ENCODE peak calls at places on chromosomes 11 and 22, in six cellular contexts. R, M, S, J, G and I are unnamed samples.

GRCh38 chr11:45725776-45726606 is 60.6 kb upstream of the CHST1 start:
- DNase-seq in R (no peak), J (no peak), M (no peak), G (no peak), S (no peak), I (no peak)

GRCh38 chr11:40998888-40999287 is 460.6 kb downstream of the LRRC4C start:
- DNase-seq in R (no peak), S (no peak), G (no peak), J (no peak), M (no peak), I (no peak)

GRCh38 chr11:65488273-65489058 is 10.4 kb upstream of the MALAT1 start:
- DNase-seq in G (no peak), J (no peak), R (peak; percentile 58), S (no peak), M (no peak), I (no peak)

GRCh38 chr22:20013382-20013871 is 3.2 kb downstream of the ARVCF start:
- DNase-seq in R (peak; percentile 46), G (no peak), J (peak; percentile 51), S (no peak), M (peak; percentile 97), I (no peak)

GRCh38 chr11:113446112-113446511 is 29.1 kb downstream of the DRD2 start:
- DNase-seq in M (peak; percentile 82), R (no peak), J (no peak), G (no peak), S (no peak), I (peak; percentile 67)

GRCh38 chr11:132475046-132475445 is 1057.3 kb downstream of the OPCML start:
- DNase-seq in J (no peak), S (no peak), R (no peak), M (no peak), G (no peak), I (no peak)

GRCh38 chr11:112776834-112777793 is 184.1 kb upstream of the NCAM1 start:
- DNase-seq in R (no peak), G (no peak), S (no peak), M (no peak), J (no peak), I (no peak)

GRCh38 chr11:106821291-106821690 is 197.0 kb downstream of the GUCY1A2 start:
- DNase-seq in J (no peak), G (no peak), M (no peak), R (no peak), S (no peak), I (no peak)

GRCh38 chr11:67504950-67505561 is at the start of gene PITPNM1:
- DNase-seq in S (peak; percentile 62), G (no peak), J (peak; percentile 79), R (peak; percentile 41), M (peak; percentile 98), I (peak; percentile 58)

GRCh38 chr11:19939415-19939929 is 220.8 kb downstream of the DBX1 start:
- DNase-seq in S (no peak), R (no peak), J (no peak), M (no peak), G (no peak), I (no peak)

GRCh38 chr11:32382339-32383049 is 52.8 kb downstream of the WT1 start:
- DNase-seq in M (no peak), S (no peak), G (no peak), R (no peak), J (no peak), I (no peak)

GRCh38 chr11:104092744-104093143 is 56.3 kb downstream of the DDI1 start:
- DNase-seq in G (no peak), R (no peak), M (no peak), S (no peak), J (no peak), I (no peak)

GRCh38 chr11:88402192-88402715 is 64.7 kb upstream of the CTSC start:
- DNase-seq in S (no peak), G (no peak), M (no peak), R (no peak), J (no peak), I (no peak)

GRCh38 chr22:47535681-47536080 is 773.2 kb downstream of the TBC1D22A start:
- DNase-seq in M (peak; percentile 43), J (no peak), S (no peak), R (no peak), G (no peak), I (no peak)

GRCh38 chr11:72278911-72279310 is 34.9 kb upstream of the PHOX2A start:
- DNase-seq in R (no peak), M (no peak), J (no peak), S (no peak), G (no peak), I (peak; percentile 56)

GRCh38 chr11:72786305-72787261 is 7.3 kb downstream of the STARD10 start:
- DNase-seq in R (no peak), G (no peak), S (no peak), M (peak; percentile 13), J (peak; percentile 89), I (no peak)

GRCh38 chr22:35379146-35379993 is 1.5 kb upstream of the HMOX1 start:
- DNase-seq in S (no peak), J (no peak), G (no peak), R (no peak), M (no peak), I (no peak)

GRCh38 chr22:35375031-35375430 is 5.9 kb upstream of the HMOX1 start:
- DNase-seq in R (no peak), S (no peak), M (peak; percentile 81), G (no peak), J (no peak), I (no peak)

GRCh38 chr22:35377735-35378134 is 3.2 kb upstream of the HMOX1 start:
- DNase-seq in M (no peak), R (no peak), J (no peak), G (no peak), S (no peak), I (no peak)

GRCh38 chr22:35378547-35379078 is 2.3 kb upstream of the HMOX1 start:
- DNase-seq in S (no peak), M (no peak), J (no peak), G (no peak), R (no peak), I (no peak)

GRCh38 chr22:35376728-35377472 is 4.0 kb upstream of the HMOX1 start:
- DNase-seq in M (peak; percentile 98), R (peak; percentile 98), S (no peak), J (peak; percentile 91), G (peak; percentile 92), I (peak; percentile 82)
- H3K4me1 ChIP-seq in M (peaks cover 50% of the 10 kb centered on the region), R (peaks cover 61% of the 10 kb centered on the region), S (peaks cover 14% of the 10 kb centered on the region), J (peaks cover 65% of the 10 kb centered on the region), G (peaks cover 45% of the 10 kb centered on the region), I (peaks cover 6% of the 10 kb centered on the region)

DNA sequence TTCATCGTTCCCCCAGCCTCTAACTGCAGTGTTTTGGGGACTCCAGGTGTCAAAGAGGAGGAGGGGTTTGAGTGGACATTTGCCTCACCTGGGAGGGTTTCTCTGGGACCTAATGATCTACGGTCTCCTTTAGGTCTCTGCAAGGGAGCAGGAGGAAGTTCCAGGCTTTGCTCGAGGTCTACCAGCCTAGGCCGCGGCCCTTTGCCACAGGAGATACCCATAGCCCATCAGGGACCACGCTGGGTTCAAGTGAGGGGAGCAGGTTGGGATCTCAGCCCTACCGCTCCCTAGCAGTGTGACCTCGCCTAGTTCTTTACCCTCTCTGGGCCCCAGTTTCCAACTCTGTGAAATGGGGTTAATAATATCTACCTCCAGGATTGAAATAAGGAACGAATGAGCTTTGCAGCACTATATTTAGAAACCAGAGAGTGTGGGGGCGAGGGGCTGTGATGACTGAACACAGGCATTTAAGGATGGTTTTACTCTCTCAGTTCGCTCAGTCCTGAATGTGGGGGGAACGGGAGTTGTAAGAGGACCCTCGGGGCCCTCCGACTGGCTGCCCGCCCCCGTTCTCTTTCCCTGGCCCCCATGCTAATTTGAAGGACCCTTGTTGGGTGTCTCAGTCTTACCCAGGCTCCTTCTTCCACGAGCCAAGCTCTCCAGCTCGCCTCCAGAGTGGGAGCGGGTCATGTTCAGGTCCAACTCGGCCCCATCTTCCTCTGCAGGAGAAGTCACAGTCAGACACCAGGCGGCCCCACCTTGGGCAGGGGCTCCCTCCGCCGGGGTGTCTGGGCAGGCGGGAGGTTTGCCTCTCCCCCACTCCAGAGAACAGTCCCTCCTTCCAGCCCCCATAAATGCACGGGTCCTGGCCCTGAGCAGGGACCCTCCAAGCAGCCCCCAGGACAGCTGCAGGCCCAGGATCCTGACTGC is 11.7 kb downstream of the PDGFB start:
- DNase-seq in S (no peak), G (no peak), J (no peak), R (no peak), M (peak; percentile 79), I (no peak)
- H3K4me1 ChIP-seq in S (peaks cover 39% of the 10 kb centered on the region), G (peaks cover 29% of the 10 kb centered on the region), J (peaks cover 49% of the 10 kb centered on the region), R (peaks cover 83% of the 10 kb centered on the region), M (peaks cover 6% of the 10 kb centered on the region), I (peaks cover 7% of the 10 kb centered on the region)

GRCh38 chr22:17779286-17780115 is 5.2 kb upstream of the BID start:
- DNase-seq in R (no peak), G (no peak), S (no peak), M (peak; percentile 83), J (no peak), I (no peak)
- H3K4me1 ChIP-seq in R (peaks cover 21% of the 10 kb centered on the region), G (peaks cover 13% of the 10 kb centered on the region), S (peaks cover 72% of the 10 kb centered on the region), M (peaks cover 11% of the 10 kb centered on the region), J (peaks cover 47% of the 10 kb centered on the region), I (peaks cover 9% of the 10 kb centered on the region)

GRCh38 chr22:39475902-39476301 is 19.1 kb downstream of the MGAT3 start:
- DNase-seq in G (no peak), J (no peak), R (no peak), S (no peak), M (peak; percentile 78), I (no peak)

GRCh38 chr22:39475337-39475736 is 18.5 kb downstream of the MGAT3 start:
- DNase-seq in R (no peak), G (no peak), S (no peak), J (no peak), M (no peak), I (no peak)

GRCh38 chr22:39474351-39474991 is 17.7 kb downstream of the MGAT3 start:
- DNase-seq in R (no peak), M (no peak), J (no peak), S (no peak), G (no peak), I (no peak)

GRCh38 chr22:39472570-39473556 is 16.1 kb downstream of the MGAT3 start:
- DNase-seq in S (no peak), G (no peak), R (no peak), J (peak; percentile 72), M (no peak), I (no peak)

DNA sequence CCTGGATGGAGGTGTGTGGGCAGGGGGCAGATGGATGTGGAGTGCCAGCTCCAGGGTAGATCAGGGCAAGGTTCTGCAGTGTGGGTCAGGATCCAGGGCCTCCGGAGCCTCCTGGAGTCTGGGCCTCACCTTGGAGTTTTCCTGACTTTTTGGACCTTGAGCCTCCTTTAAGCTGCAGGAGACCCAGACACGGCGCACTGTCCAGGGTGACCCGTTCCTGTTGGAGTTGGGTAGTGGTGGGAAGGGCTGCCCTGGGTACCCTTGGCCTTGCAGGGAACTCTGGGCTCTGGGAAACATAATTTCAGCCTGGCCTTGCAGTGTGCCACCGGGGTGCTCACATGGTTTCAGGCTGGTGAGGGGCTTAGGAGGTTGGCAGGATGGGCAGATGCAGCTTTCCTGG is 17.0 kb downstream of the MGAT3 start:
- DNase-seq in M (no peak), R (no peak), G (no peak), S (no peak), J (no peak), I (no peak)
- H3K4me1 ChIP-seq in M (peaks cover 5% of the 10 kb centered on the region), R (peaks cover 100% of the 10 kb centered on the region), G (no peaks in the 10 kb centered on the region), S (peaks cover 14% of the 10 kb centered on the region), J (peaks cover 70% of the 10 kb centered on the region), I (no peaks in the 10 kb centered on the region)